ENCODE peak calls at places on chromosomes 13 and 19, in six cellular contexts. One of them, this sample, is unnamed.

GRCh38 chr19:32599736-32600157 is 18.8 kb downstream of the PDCD5 start:
- DNase-seq in GM03348: peak
- DNase-seq in AML-193: peak
- DNase-seq in stimulated activated CD8-positive, alpha-beta memory T cell treated with anti-CD3 and anti-CD28 coated beads, Interleukin-12 subunit alpha, Interleukin-12 subunit beta, amount 100 ng/mL, for 4 hours: no peak
- DNase-seq in neural crest cell: peak
- DNase-seq in epithelial cell of esophagus: peak
- DNase-seq in this sample: no peak

GRCh38 chr13:83765796-83766195 is 116.5 kb downstream of the SLITRK1 start:
- DNase-seq in AML-193: no peak
- DNase-seq in epithelial cell of esophagus: no peak
- DNase-seq in neural crest cell: no peak
- DNase-seq in stimulated activated CD8-positive, alpha-beta memory T cell treated with anti-CD3 and anti-CD28 coated beads, Interleukin-12 subunit alpha, Interleukin-12 subunit beta, amount 100 ng/mL, for 4 hours: no peak
- DNase-seq in GM03348: no peak
- DNase-seq in this sample: no peak

GRCh38 chr19:3985643-3986259 is 488 bp upstream of the EEF2 start:
- DNase-seq in stimulated activated CD8-positive, alpha-beta memory T cell treated with anti-CD3 and anti-CD28 coated beads, Interleukin-12 subunit alpha, Interleukin-12 subunit beta, amount 100 ng/mL, for 4 hours: no peak
- DNase-seq in epithelial cell of esophagus: no peak
- DNase-seq in AML-193: no peak
- DNase-seq in neural crest cell: no peak
- DNase-seq in GM03348: no peak
- DNase-seq in this sample: no peak

GRCh38 chr13:51838235-51838846 is 6.6 kb downstream of the TMEM272 start:
- DNase-seq in neural crest cell: no peak
- DNase-seq in GM03348: peak
- DNase-seq in AML-193: no peak
- DNase-seq in epithelial cell of esophagus: no peak
- DNase-seq in stimulated activated CD8-positive, alpha-beta memory T cell treated with anti-CD3 and anti-CD28 coated beads, Interleukin-12 subunit alpha, Interleukin-12 subunit beta, amount 100 ng/mL, for 4 hours: no peak
- DNase-seq in this sample: no peak

GRCh38 chr13:97136418-97136817 is 85.7 kb upstream of the MBNL2 start:
- DNase-seq in stimulated activated CD8-positive, alpha-beta memory T cell treated with anti-CD3 and anti-CD28 coated beads, Interleukin-12 subunit alpha, Interleukin-12 subunit beta, amount 100 ng/mL, for 4 hours: no peak
- DNase-seq in neural crest cell: no peak
- DNase-seq in AML-193: no peak
- DNase-seq in epithelial cell of esophagus: no peak
- DNase-seq in GM03348: no peak
- DNase-seq in this sample: no peak

GRCh38 chr13:43732726-43733125 is 54.0 kb downstream of the ENOX1 start:
- DNase-seq in stimulated activated CD8-positive, alpha-beta memory T cell treated with anti-CD3 and anti-CD28 coated beads, Interleukin-12 subunit alpha, Interleukin-12 subunit beta, amount 100 ng/mL, for 4 hours: no peak
- DNase-seq in epithelial cell of esophagus: no peak
- DNase-seq in neural crest cell: no peak
- DNase-seq in GM03348: no peak
- DNase-seq in AML-193: no peak
- DNase-seq in this sample: no peak

GRCh38 chr19:45999653-46000121 is 4.4 kb downstream of the CCDC61 start:
- DNase-seq in AML-193: no peak
- DNase-seq in stimulated activated CD8-positive, alpha-beta memory T cell treated with anti-CD3 and anti-CD28 coated beads, Interleukin-12 subunit alpha, Interleukin-12 subunit beta, amount 100 ng/mL, for 4 hours: no peak
- DNase-seq in GM03348: peak
- DNase-seq in epithelial cell of esophagus: peak
- DNase-seq in neural crest cell: no peak
- DNase-seq in this sample: peak

GRCh38 chr19:40799558-40800338 is 757 bp downstream of the EGLN2 start:
- DNase-seq in GM03348: peak
- DNase-seq in neural crest cell: peak
- DNase-seq in AML-193: no peak
- DNase-seq in stimulated activated CD8-positive, alpha-beta memory T cell treated with anti-CD3 and anti-CD28 coated beads, Interleukin-12 subunit alpha, Interleukin-12 subunit beta, amount 100 ng/mL, for 4 hours: no peak
- DNase-seq in epithelial cell of esophagus: no peak
- DNase-seq in this sample: peak

GRCh38 chr19:54345938-54346386 is 7.0 kb upstream of the LILRA4 start:
- DNase-seq in stimulated activated CD8-positive, alpha-beta memory T cell treated with anti-CD3 and anti-CD28 coated beads, Interleukin-12 subunit alpha, Interleukin-12 subunit beta, amount 100 ng/mL, for 4 hours: no peak
- DNase-seq in GM03348: no peak
- DNase-seq in neural crest cell: no peak
- DNase-seq in AML-193: no peak
- DNase-seq in epithelial cell of esophagus: no peak
- DNase-seq in this sample: no peak

GRCh38 chr19:55451163-55451521 is 8.0 kb upstream of the SHISA7 start:
- DNase-seq in neural crest cell: no peak
- DNase-seq in GM03348: no peak
- DNase-seq in AML-193: no peak
- DNase-seq in stimulated activated CD8-positive, alpha-beta memory T cell treated with anti-CD3 and anti-CD28 coated beads, Interleukin-12 subunit alpha, Interleukin-12 subunit beta, amount 100 ng/mL, for 4 hours: no peak
- DNase-seq in epithelial cell of esophagus: no peak
- DNase-seq in this sample: no peak

GRCh38 chr19:53388168-53388567 is 6.8 kb upstream of the ZNF765 start:
- DNase-seq in GM03348: peak
- DNase-seq in AML-193: no peak
- DNase-seq in stimulated activated CD8-positive, alpha-beta memory T cell treated with anti-CD3 and anti-CD28 coated beads, Interleukin-12 subunit alpha, Interleukin-12 subunit beta, amount 100 ng/mL, for 4 hours: no peak
- DNase-seq in neural crest cell: no peak
- DNase-seq in epithelial cell of esophagus: no peak
- DNase-seq in this sample: no peak

GRCh38 chr13:52743988-52744387 is 4.4 kb upstream of the CNMD start:
- DNase-seq in stimulated activated CD8-positive, alpha-beta memory T cell treated with anti-CD3 and anti-CD28 coated beads, Interleukin-12 subunit alpha, Interleukin-12 subunit beta, amount 100 ng/mL, for 4 hours: no peak
- DNase-seq in neural crest cell: no peak
- DNase-seq in AML-193: no peak
- DNase-seq in epithelial cell of esophagus: no peak
- DNase-seq in GM03348: no peak
- DNase-seq in this sample: no peak

GRCh38 chr13:40352807-40353562 is 313.5 kb downstream of the FOXO1 start:
- DNase-seq in AML-193: no peak
- DNase-seq in epithelial cell of esophagus: no peak
- DNase-seq in GM03348: no peak
- DNase-seq in stimulated activated CD8-positive, alpha-beta memory T cell treated with anti-CD3 and anti-CD28 coated beads, Interleukin-12 subunit alpha, Interleukin-12 subunit beta, amount 100 ng/mL, for 4 hours: no peak
- DNase-seq in neural crest cell: no peak
- DNase-seq in this sample: no peak

GRCh38 chr13:76361868-76362267 is 524.3 kb downstream of the KCTD12 start:
- DNase-seq in stimulated activated CD8-positive, alpha-beta memory T cell treated with anti-CD3 and anti-CD28 coated beads, Interleukin-12 subunit alpha, Interleukin-12 subunit beta, amount 100 ng/mL, for 4 hours: no peak
- DNase-seq in GM03348: no peak
- DNase-seq in neural crest cell: no peak
- DNase-seq in epithelial cell of esophagus: no peak
- DNase-seq in AML-193: no peak
- DNase-seq in this sample: no peak

GRCh38 chr13:43061496-43062280 is 38.3 kb downstream of the DNAJC15 start:
- DNase-seq in GM03348: no peak
- DNase-seq in AML-193: no peak
- DNase-seq in epithelial cell of esophagus: peak
- DNase-seq in neural crest cell: no peak
- DNase-seq in stimulated activated CD8-positive, alpha-beta memory T cell treated with anti-CD3 and anti-CD28 coated beads, Interleukin-12 subunit alpha, Interleukin-12 subunit beta, amount 100 ng/mL, for 4 hours: no peak
- DNase-seq in this sample: peak

GRCh38 chr19:31064486-31064885 is 284.8 kb downstream of the TSHZ3 start:
- DNase-seq in GM03348: no peak
- DNase-seq in neural crest cell: no peak
- DNase-seq in stimulated activated CD8-positive, alpha-beta memory T cell treated with anti-CD3 and anti-CD28 coated beads, Interleukin-12 subunit alpha, Interleukin-12 subunit beta, amount 100 ng/mL, for 4 hours: no peak
- DNase-seq in AML-193: no peak
- DNase-seq in epithelial cell of esophagus: peak
- DNase-seq in this sample: no peak

GRCh38 chr13:95880346-95880745 is 172.9 kb downstream of the UGGT2 start:
- DNase-seq in GM03348: no peak
- DNase-seq in stimulated activated CD8-positive, alpha-beta memory T cell treated with anti-CD3 and anti-CD28 coated beads, Interleukin-12 subunit alpha, Interleukin-12 subunit beta, amount 100 ng/mL, for 4 hours: no peak
- DNase-seq in epithelial cell of esophagus: no peak
- DNase-seq in AML-193: no peak
- DNase-seq in neural crest cell: no peak
- DNase-seq in this sample: no peak

GRCh38 chr19:36081894-36082293 is 27.2 kb downstream of the WDR62 start:
- DNase-seq in epithelial cell of esophagus: no peak
- DNase-seq in neural crest cell: no peak
- DNase-seq in AML-193: no peak
- DNase-seq in stimulated activated CD8-positive, alpha-beta memory T cell treated with anti-CD3 and anti-CD28 coated beads, Interleukin-12 subunit alpha, Interleukin-12 subunit beta, amount 100 ng/mL, for 4 hours: no peak
- DNase-seq in GM03348: no peak
- DNase-seq in this sample: no peak

GRCh38 chr19:44607049-44607448 is 6.3 kb upstream of the IGSF23 start:
- DNase-seq in GM03348: peak
- DNase-seq in epithelial cell of esophagus: peak
- DNase-seq in AML-193: no peak
- DNase-seq in neural crest cell: no peak
- DNase-seq in stimulated activated CD8-positive, alpha-beta memory T cell treated with anti-CD3 and anti-CD28 coated beads, Interleukin-12 subunit alpha, Interleukin-12 subunit beta, amount 100 ng/mL, for 4 hours: no peak
- DNase-seq in this sample: no peak

GRCh38 chr19:24177686-24178085 is 90.7 kb downstream of the ZNF254 start:
- DNase-seq in GM03348: no peak
- DNase-seq in epithelial cell of esophagus: no peak
- DNase-seq in neural crest cell: no peak
- DNase-seq in AML-193: no peak
- DNase-seq in stimulated activated CD8-positive, alpha-beta memory T cell treated with anti-CD3 and anti-CD28 coated beads, Interleukin-12 subunit alpha, Interleukin-12 subunit beta, amount 100 ng/mL, for 4 hours: no peak
- DNase-seq in this sample: no peak

GRCh38 chr13:50512602-50513527 is 330.6 kb downstream of the DLEU7 start:
- DNase-seq in AML-193: peak
- DNase-seq in GM03348: peak
- DNase-seq in epithelial cell of esophagus: no peak
- DNase-seq in neural crest cell: peak
- DNase-seq in stimulated activated CD8-positive, alpha-beta memory T cell treated with anti-CD3 and anti-CD28 coated beads, Interleukin-12 subunit alpha, Interleukin-12 subunit beta, amount 100 ng/mL, for 4 hours: peak
- DNase-seq in this sample: peak

GRCh38 chr13:106534844-106535551 is 464 bp downstream of the EFNB2 start:
- DNase-seq in stimulated activated CD8-positive, alpha-beta memory T cell treated with anti-CD3 and anti-CD28 coated beads, Interleukin-12 subunit alpha, Interleukin-12 subunit beta, amount 100 ng/mL, for 4 hours: no peak
- DNase-seq in epithelial cell of esophagus: no peak
- DNase-seq in GM03348: peak
- DNase-seq in neural crest cell: no peak
- DNase-seq in AML-193: no peak
- DNase-seq in this sample: no peak

GRCh38 chr19:51203941-51204720 is 20.7 kb upstream of the CD33 start:
- DNase-seq in stimulated activated CD8-positive, alpha-beta memory T cell treated with anti-CD3 and anti-CD28 coated beads, Interleukin-12 subunit alpha, Interleukin-12 subunit beta, amount 100 ng/mL, for 4 hours: no peak
- DNase-seq in GM03348: no peak
- DNase-seq in AML-193: no peak
- DNase-seq in neural crest cell: no peak
- DNase-seq in epithelial cell of esophagus: no peak
- DNase-seq in this sample: no peak